ENCODE peak calls at places on chromosomes 2 and 18, in nine cellular contexts. One of them, this sample, is unnamed.

GRCh38 chr18:24656571-24656971 is 196.1 kb downstream of the HRH4 start:
- DNase-seq in prostate gland: no peak
- DNase-seq in Peyer's patch: no peak
- DNase-seq in IMR-90: peak; percentile 94
- DNase-seq in heart left ventricle: no peak
- DNase-seq in stomach: no peak
- DNase-seq in HCT116: no peak
- DNase-seq in upper lobe of left lung: no peak
- DNase-seq in esophagus muscularis mucosa: peak; percentile 68
- DNase-seq in this sample: no peak

GRCh38 chr2:222920657-222921186 is 59.9 kb downstream of the ACSL3 start:
- DNase-seq in prostate gland: no peak
- DNase-seq in Peyer's patch: no peak
- DNase-seq in IMR-90: no peak
- DNase-seq in heart left ventricle: no peak
- DNase-seq in stomach: no peak
- DNase-seq in HCT116: no peak
- DNase-seq in upper lobe of left lung: no peak
- DNase-seq in esophagus muscularis mucosa: no peak
- DNase-seq in this sample: no peak

GRCh38 chr2:112541315-112542122 is 746 bp upstream of the POLR1B start:
- DNase-seq in prostate gland: no peak
- DNase-seq in Peyer's patch: peak; percentile 29
- DNase-seq in IMR-90: peak; percentile 48
- DNase-seq in heart left ventricle: peak; percentile 72
- DNase-seq in stomach: no peak
- DNase-seq in HCT116: no peak
- DNase-seq in upper lobe of left lung: peak; percentile 87
- DNase-seq in esophagus muscularis mucosa: peak; percentile 93
- DNase-seq in this sample: no peak

GRCh38 chr2:134160793-134161504 is 92.9 kb upstream of the MGAT5 start:
- DNase-seq in prostate gland: no peak
- DNase-seq in Peyer's patch: no peak
- DNase-seq in IMR-90: peak; percentile 40
- DNase-seq in heart left ventricle: peak; percentile 63
- DNase-seq in stomach: no peak
- DNase-seq in HCT116: no peak
- DNase-seq in upper lobe of left lung: peak; percentile 34
- DNase-seq in esophagus muscularis mucosa: no peak
- DNase-seq in this sample: no peak

GRCh38 chr18:26772691-26773090 is 92.8 kb downstream of the AQP4 start:
- DNase-seq in prostate gland: no peak
- DNase-seq in Peyer's patch: no peak
- DNase-seq in IMR-90: no peak
- DNase-seq in heart left ventricle: no peak
- DNase-seq in stomach: no peak
- DNase-seq in HCT116: no peak
- DNase-seq in upper lobe of left lung: no peak
- DNase-seq in esophagus muscularis mucosa: peak; percentile 66
- DNase-seq in this sample: no peak

GRCh38 chr2:10169053-10169578 is 46.6 kb downstream of the RRM2 start:
- DNase-seq in prostate gland: no peak
- DNase-seq in Peyer's patch: no peak
- DNase-seq in IMR-90: no peak
- DNase-seq in heart left ventricle: no peak
- DNase-seq in stomach: no peak
- DNase-seq in HCT116: no peak
- DNase-seq in upper lobe of left lung: no peak
- DNase-seq in esophagus muscularis mucosa: no peak
- DNase-seq in this sample: no peak

GRCh38 chr2:159010963-159011362 is 42.5 kb downstream of the TANC1 start:
- DNase-seq in prostate gland: no peak
- DNase-seq in Peyer's patch: no peak
- DNase-seq in IMR-90: peak; percentile 69
- DNase-seq in heart left ventricle: no peak
- DNase-seq in stomach: no peak
- DNase-seq in HCT116: no peak
- DNase-seq in upper lobe of left lung: no peak
- DNase-seq in esophagus muscularis mucosa: no peak
- DNase-seq in this sample: no peak

GRCh38 chr2:94870392-94871225 is 621 bp upstream of the TEKT4 start:
- DNase-seq in prostate gland: no peak
- DNase-seq in Peyer's patch: no peak
- DNase-seq in IMR-90: no peak
- DNase-seq in heart left ventricle: no peak
- DNase-seq in stomach: no peak
- DNase-seq in HCT116: no peak
- DNase-seq in upper lobe of left lung: peak; percentile 81
- DNase-seq in esophagus muscularis mucosa: no peak
- DNase-seq in this sample: peak; percentile 90

GRCh38 chr2:216064684-216065083 is 16.9 kb downstream of the PECR start:
- DNase-seq in prostate gland: no peak
- DNase-seq in Peyer's patch: no peak
- DNase-seq in IMR-90: no peak
- DNase-seq in heart left ventricle: no peak
- DNase-seq in stomach: no peak
- DNase-seq in HCT116: no peak
- DNase-seq in upper lobe of left lung: no peak
- DNase-seq in esophagus muscularis mucosa: no peak
- DNase-seq in this sample: no peak

GRCh38 chr2:39550701-39551285 is 113.7 kb upstream of the MAP4K3 start:
- DNase-seq in prostate gland: no peak
- DNase-seq in Peyer's patch: no peak
- DNase-seq in IMR-90: peak; percentile 38
- DNase-seq in heart left ventricle: no peak
- DNase-seq in stomach: no peak
- DNase-seq in HCT116: no peak
- DNase-seq in upper lobe of left lung: no peak
- DNase-seq in esophagus muscularis mucosa: no peak
- DNase-seq in this sample: no peak

GRCh38 chr18:48983793-48984437 is 33.1 kb upstream of the SMAD7 start:
- DNase-seq in prostate gland: no peak
- DNase-seq in Peyer's patch: no peak
- DNase-seq in IMR-90: peak; percentile 18
- DNase-seq in heart left ventricle: no peak
- DNase-seq in stomach: peak; percentile 58
- DNase-seq in HCT116: no peak
- DNase-seq in upper lobe of left lung: no peak
- DNase-seq in esophagus muscularis mucosa: no peak
- DNase-seq in this sample: no peak

GRCh38 chr2:18918280-18918679 is 328.9 kb upstream of the NT5C1B start:
- DNase-seq in prostate gland: no peak
- DNase-seq in Peyer's patch: no peak
- DNase-seq in IMR-90: no peak
- DNase-seq in heart left ventricle: no peak
- DNase-seq in stomach: no peak
- DNase-seq in HCT116: no peak
- DNase-seq in upper lobe of left lung: no peak
- DNase-seq in esophagus muscularis mucosa: no peak
- DNase-seq in this sample: no peak

GRCh38 chr18:13376841-13377351 is 158.3 kb downstream of the LDLRAD4 start:
- DNase-seq in prostate gland: no peak
- DNase-seq in Peyer's patch: peak; percentile 51
- DNase-seq in IMR-90: no peak
- DNase-seq in heart left ventricle: no peak
- DNase-seq in stomach: no peak
- DNase-seq in HCT116: no peak
- DNase-seq in upper lobe of left lung: no peak
- DNase-seq in esophagus muscularis mucosa: no peak
- DNase-seq in this sample: peak; percentile 71

GRCh38 chr2:24918326-24919099 is 1.5 kb downstream of the ADCY3 start:
- DNase-seq in prostate gland: no peak
- DNase-seq in Peyer's patch: no peak
- DNase-seq in IMR-90: no peak
- DNase-seq in heart left ventricle: no peak
- DNase-seq in stomach: no peak
- DNase-seq in HCT116: no peak
- DNase-seq in upper lobe of left lung: peak; percentile 84
- DNase-seq in esophagus muscularis mucosa: no peak
- DNase-seq in this sample: no peak

GRCh38 chr2:119659601-119660342 is 19.2 kb upstream of the TMEM177 start:
- DNase-seq in prostate gland: no peak
- DNase-seq in Peyer's patch: peak; percentile 43
- DNase-seq in IMR-90: peak; percentile 32
- DNase-seq in heart left ventricle: no peak
- DNase-seq in stomach: peak; percentile 48
- DNase-seq in HCT116: peak; percentile 22
- DNase-seq in upper lobe of left lung: no peak
- DNase-seq in esophagus muscularis mucosa: no peak
- DNase-seq in this sample: no peak

GRCh38 chr2:196555726-196556125 is 83.8 kb upstream of the CCDC150 start:
- DNase-seq in prostate gland: no peak
- DNase-seq in Peyer's patch: no peak
- DNase-seq in IMR-90: no peak
- DNase-seq in heart left ventricle: no peak
- DNase-seq in stomach: no peak
- DNase-seq in HCT116: no peak
- DNase-seq in upper lobe of left lung: no peak
- DNase-seq in esophagus muscularis mucosa: no peak
- DNase-seq in this sample: no peak

GRCh38 chr2:21194147-21194546 is 70.4 kb downstream of the TDRD15 start:
- DNase-seq in prostate gland: no peak
- DNase-seq in Peyer's patch: no peak
- DNase-seq in IMR-90: no peak
- DNase-seq in heart left ventricle: no peak
- DNase-seq in stomach: no peak
- DNase-seq in HCT116: no peak
- DNase-seq in upper lobe of left lung: no peak
- DNase-seq in esophagus muscularis mucosa: no peak
- DNase-seq in this sample: no peak

GRCh38 chr2:38074775-38075435 is 1.0 kb downstream of the CYP1B1 start:
- DNase-seq in prostate gland: no peak
- DNase-seq in Peyer's patch: no peak
- DNase-seq in IMR-90: no peak
- DNase-seq in heart left ventricle: peak; percentile 34
- DNase-seq in stomach: no peak
- DNase-seq in HCT116: no peak
- DNase-seq in upper lobe of left lung: peak; percentile 90
- DNase-seq in esophagus muscularis mucosa: no peak
- DNase-seq in this sample: no peak
- H3K27ac ChIP-seq in prostate gland: peak overlapping the region; percentile 87
- H3K27ac ChIP-seq in Peyer's patch: peak overlapping the region; percentile 87
- H3K27ac ChIP-seq in IMR-90: no peak overlapping the region
- H3K27ac ChIP-seq in heart left ventricle: peak overlapping the region; percentile 87
- H3K27ac ChIP-seq in stomach: peak overlapping the region; percentile 87
- H3K27ac ChIP-seq in HCT116: no peak overlapping the region
- H3K27ac ChIP-seq in upper lobe of left lung: peak overlapping the region; percentile 96
- H3K27ac ChIP-seq in esophagus muscularis mucosa: peak overlapping the region; percentile 74
- H3K27ac ChIP-seq in this sample: peak overlapping the region; percentile 84

DNA sequence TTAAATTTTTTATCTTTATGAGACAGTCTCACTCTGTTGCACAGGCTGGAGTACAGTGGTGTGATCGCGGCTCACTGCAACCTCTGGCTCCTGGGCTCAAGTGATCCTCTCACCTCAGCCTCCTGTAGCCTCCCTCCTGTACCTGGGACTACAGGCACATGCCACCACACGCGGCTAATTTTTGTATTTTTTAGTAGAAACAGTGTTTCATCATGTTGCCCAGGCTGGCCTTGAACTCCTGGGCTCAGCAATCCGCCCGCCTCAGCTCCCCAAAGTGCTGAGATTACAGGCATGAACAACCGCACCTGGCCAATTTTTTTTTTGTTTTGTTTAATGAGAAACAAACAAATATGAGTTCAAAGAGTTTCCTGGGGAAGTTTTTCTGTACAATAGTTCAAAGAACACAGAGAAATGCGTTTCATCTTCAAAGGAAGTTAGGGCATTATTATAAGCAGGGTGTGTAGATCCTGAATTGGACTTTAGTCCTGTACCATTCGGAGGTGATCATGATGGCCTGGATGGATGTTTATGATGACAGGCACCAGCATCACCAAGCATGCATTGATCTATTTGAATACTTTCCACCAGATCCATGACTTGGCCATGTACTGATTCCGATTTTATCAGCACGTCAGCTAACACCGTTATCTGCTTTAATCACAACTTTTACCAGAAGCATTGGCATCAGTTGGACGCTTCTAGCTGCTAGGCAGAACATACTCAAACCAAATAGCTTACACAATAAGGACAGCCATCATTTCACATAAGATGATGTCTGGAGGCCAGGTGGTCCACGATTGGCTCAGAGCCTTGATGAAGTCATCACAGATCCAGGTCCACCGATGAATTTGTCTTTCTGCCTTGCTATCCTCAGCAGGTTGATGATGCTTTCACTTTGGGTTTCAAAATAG is 28.9 kb downstream of the TCF23 start:
- DNase-seq in prostate gland: no peak
- DNase-seq in Peyer's patch: no peak
- DNase-seq in IMR-90: no peak
- DNase-seq in heart left ventricle: no peak
- DNase-seq in stomach: no peak
- DNase-seq in HCT116: no peak
- DNase-seq in upper lobe of left lung: no peak
- DNase-seq in esophagus muscularis mucosa: no peak
- DNase-seq in this sample: no peak
- H3K27me3 ChIP-seq in prostate gland: no peaks in the 10 kb centered on the region
- H3K27me3 ChIP-seq in Peyer's patch: no peaks in the 10 kb centered on the region
- H3K27me3 ChIP-seq in IMR-90: peaks cover 32% of the 10 kb centered on the region
- H3K27me3 ChIP-seq in heart left ventricle: peaks cover 16% of the 10 kb centered on the region
- H3K27me3 ChIP-seq in stomach: peaks cover 45% of the 10 kb centered on the region
- H3K27me3 ChIP-seq in HCT116: peaks cover 16% of the 10 kb centered on the region
- H3K27me3 ChIP-seq in upper lobe of left lung: no peaks in the 10 kb centered on the region
- H3K27me3 ChIP-seq in esophagus muscularis mucosa: no peaks in the 10 kb centered on the region
- H3K27me3 ChIP-seq in this sample: no peaks in the 10 kb centered on the region

DNA sequence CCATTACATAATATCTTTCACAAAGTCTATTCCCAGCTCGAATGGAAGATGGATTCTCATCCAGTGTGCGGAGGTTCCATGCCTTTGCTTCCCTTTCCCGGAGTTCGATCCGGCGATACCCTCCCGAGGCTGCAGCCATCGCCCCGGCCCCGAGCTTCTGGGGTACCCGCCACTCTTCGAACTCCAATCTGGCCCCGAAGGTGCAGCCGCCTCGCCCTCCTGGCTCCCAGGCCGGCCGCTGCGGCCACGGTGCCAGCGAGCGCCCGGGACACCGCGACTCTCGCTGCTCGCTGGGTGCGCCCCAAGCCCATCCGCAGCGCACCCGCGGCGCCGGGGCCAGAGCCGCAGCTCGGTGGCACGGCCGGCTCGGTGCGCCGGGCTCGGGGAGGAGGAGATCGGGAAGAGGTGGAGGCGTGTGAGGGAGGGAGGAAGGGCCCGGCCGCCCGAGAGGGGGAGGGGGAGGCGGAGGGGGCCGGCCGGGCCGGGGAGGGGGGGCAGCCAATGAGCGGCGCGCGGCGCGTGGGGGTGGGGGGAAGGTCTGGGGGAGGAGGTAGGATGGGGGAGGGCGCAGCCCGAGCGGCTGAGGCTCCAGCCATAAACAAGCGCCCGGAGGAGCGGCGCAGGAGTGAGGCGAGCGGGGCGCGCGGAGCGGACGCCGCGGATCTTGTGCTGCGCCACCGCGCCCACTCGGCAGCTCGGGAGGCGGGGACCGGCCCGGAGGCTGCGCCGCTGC is at the start of gene CRIM1:
- DNase-seq in prostate gland: peak; percentile 92
- DNase-seq in Peyer's patch: peak; percentile 32
- DNase-seq in IMR-90: peak; percentile 91
- DNase-seq in heart left ventricle: peak; percentile 94
- DNase-seq in stomach: peak; percentile 81
- DNase-seq in HCT116: peak; percentile 68
- DNase-seq in upper lobe of left lung: peak; percentile 97
- DNase-seq in esophagus muscularis mucosa: peak; percentile 95
- DNase-seq in this sample: no peak
- TF ChIP-seq POLR2A in prostate gland: peak; percentile 92
- TF ChIP-seq POLR2A in Peyer's patch: peak; percentile 81
- TF ChIP-seq POLR2A in IMR-90: peak; percentile 98
- TF ChIP-seq POLR2A in heart left ventricle: no peak
- TF ChIP-seq POLR2A in stomach: no peak
- TF ChIP-seq POLR2A in HCT116: peak; percentile 81
- TF ChIP-seq POLR2A in upper lobe of left lung: no peak
- TF ChIP-seq POLR2A in esophagus muscularis mucosa: peak; percentile 57
- TF ChIP-seq POLR2A in this sample: peak; percentile 95

GRCh38 chr2:206257861-206258260 is 16.6 kb upstream of the ZDBF2 start:
- DNase-seq in prostate gland: no peak
- DNase-seq in Peyer's patch: no peak
- DNase-seq in IMR-90: no peak
- DNase-seq in heart left ventricle: no peak
- DNase-seq in stomach: no peak
- DNase-seq in HCT116: no peak
- DNase-seq in upper lobe of left lung: no peak
- DNase-seq in esophagus muscularis mucosa: peak; percentile 72
- DNase-seq in this sample: no peak
- H3K27ac ChIP-seq in prostate gland: no peak overlapping the region
- H3K27ac ChIP-seq in Peyer's patch: no peak overlapping the region
- H3K27ac ChIP-seq in IMR-90: no peak overlapping the region
- H3K27ac ChIP-seq in heart left ventricle: no peak overlapping the region
- H3K27ac ChIP-seq in stomach: no peak overlapping the region
- H3K27ac ChIP-seq in HCT116: no peak overlapping the region
- H3K27ac ChIP-seq in upper lobe of left lung: no peak overlapping the region
- H3K27ac ChIP-seq in esophagus muscularis mucosa: no peak overlapping the region
- H3K27ac ChIP-seq in this sample: no peak overlapping the region

This sample was measured in vagina.